ENCODE peak calls at places on chromosome 1, in five cellular contexts. U is fibroblast of lung; B is neural progenitor cell; V is activated CD4-positive, alpha-beta T cell treated with anti-CD3 and anti-CD28 coated beads for 4 hours; L is hippocampal formation. W is an unnamed sample.

GRCh38 chr1:31183927-31184554 is 55.6 kb downstream of the NKAIN1 start:
- DNase-seq in U (no peak), B (peak; percentile 80), V (peak; percentile 22), L (no peak), W (peak; percentile 13)

GRCh38 chr1:9198538-9199361 is 35.8 kb upstream of the H6PD start:
- DNase-seq in U (peak; percentile 59), B (peak; percentile 91), V (no peak), L (no peak), W (no peak)

GRCh38 chr1:169874229-169874628 is 19.5 kb downstream of the SCYL3 start:
- DNase-seq in U (peak; percentile 86), B (no peak), V (no peak), L (no peak), W (no peak)

GRCh38 chr1:45512641-45513054 is 9.0 kb downstream of the PRDX1 start:
- DNase-seq in U (peak; percentile 64), B (peak; percentile 84), V (peak; percentile 61), L (peak; percentile 26), W (peak; percentile 43)

GRCh38 chr1:201471772-201472171 is 2.8 kb upstream of the PHLDA3 start:
- DNase-seq in U (peak; percentile 60), B (no peak), V (no peak), L (no peak), W (no peak)

GRCh38 chr1:161166669-161167548 is 683 bp downstream of the PPOX start:
- DNase-seq in U (no peak), B (peak; percentile 66), V (no peak), L (no peak), W (no peak)

GRCh38 chr1:206075786-206076725 is 23.1 kb downstream of the RHEX start:
- DNase-seq in U (peak; percentile 48), B (no peak), V (no peak), L (no peak), W (no peak)

GRCh38 chr1:151693057-151693651 is 23.4 kb downstream of the CELF3 start:
- DNase-seq in U (peak; percentile 32), B (peak; percentile 64), V (no peak), L (no peak), W (no peak)

GRCh38 chr1:183812686-183813569 is 8.0 kb downstream of the RGL1 start:
- DNase-seq in U (peak; percentile 76), B (peak; percentile 52), V (no peak), L (no peak), W (no peak)

GRCh38 chr1:32178380-32179192 is 889 bp upstream of the TXLNA start:
- DNase-seq in U (no peak), B (no peak), V (no peak), L (no peak), W (no peak)

GRCh38 chr1:116170901-116171589 is 59.8 kb downstream of the MAB21L3 start:
- DNase-seq in U (no peak), B (no peak), V (no peak), L (no peak), W (no peak)

GRCh38 chr1:38790422-38791212 is 69.0 kb downstream of the RRAGC start:
- DNase-seq in U (no peak), B (no peak), V (no peak), L (no peak), W (no peak)

GRCh38 chr1:41416552-41417334 is 55.5 kb downstream of the FOXO6 start:
- DNase-seq in U (peak; percentile 62), B (peak; percentile 86), V (peak; percentile 59), L (peak; percentile 49), W (peak; percentile 39)

GRCh38 chr1:85460555-85461088 is 4.3 kb downstream of the DDAH1 start:
- DNase-seq in U (no peak), B (no peak), V (no peak), L (no peak), W (no peak)

GRCh38 chr1:248751635-248752034 is 3.9 kb downstream of the LYPD8 start:
- DNase-seq in U (no peak), B (no peak), V (no peak), L (no peak), W (no peak)

GRCh38 chr1:63512584-63512983 is 10.4 kb downstream of the ITGB3BP start:
- DNase-seq in U (no peak), B (no peak), V (no peak), L (no peak), W (no peak)

GRCh38 chr1:71766748-71767147 is 515.6 kb downstream of the NEGR1 start:
- DNase-seq in U (no peak), B (no peak), V (no peak), L (no peak), W (no peak)

GRCh38 chr1:210465150-210465549 is 136.4 kb downstream of the HHAT start:
- DNase-seq in U (no peak), B (no peak), V (no peak), L (no peak), W (no peak)

GRCh38 chr1:203275656-203276272 is 29.6 kb upstream of the BTG2 start:
- DNase-seq in U (no peak), B (no peak), V (no peak), L (no peak), W (no peak)